ENCODE peak calls at places on chromosomes 4 and X, in four cellular contexts. Q is psoas muscle, D is stomach, O is testis. S is an unnamed sample.

GRCh38 chrX:140274761-140275525 is 229.9 kb downstream of the SOX3 start:
- DNase-seq in D (no peak), Q (no peak), O (no peak), S (no peak)

GRCh38 chr4:68245594-68245993 is at the start of gene TMPRSS11B:
- DNase-seq in O (no peak), D (no peak), Q (no peak), S (no peak)

GRCh38 chrX:63349307-63349706 is 1.8 kb downstream of the SPIN4 start:
- DNase-seq in O (no peak), Q (no peak), D (no peak), S (no peak)

GRCh38 chr4:52946811-52947210 is 84.7 kb downstream of the RASL11B start:
- DNase-seq in D (no peak), O (peak; percentile 46), Q (no peak), S (no peak)

GRCh38 chrX:43002526-43003203 is 224.7 kb upstream of the PPP1R2C start:
- DNase-seq in D (no peak), O (no peak), Q (no peak), S (peak; percentile 57)

GRCh38 chr4:53592128-53592527 is 842 bp upstream of the LNX1 start:
- DNase-seq in Q (no peak), D (no peak), O (no peak), S (no peak)

GRCh38 chrX:144896323-144896722 is 351.0 kb upstream of the SPANXN1 start:
- DNase-seq in D (no peak), O (no peak), Q (no peak), S (no peak)

GRCh38 chr4:114036864-114037263 is 57.4 kb upstream of the ARSJ start:
- DNase-seq in O (no peak), D (no peak), Q (no peak), S (no peak)

GRCh38 chr4:151604238-151604637 is 156.6 kb downstream of the GATB start:
- DNase-seq in D (no peak), O (no peak), Q (no peak), S (no peak)

GRCh38 chr4:46550471-46550870 is 160.5 kb upstream of the GABRA2 start:
- DNase-seq in Q (no peak), D (no peak), O (no peak), S (no peak)

GRCh38 chrX:68934922-68935321 is 106.1 kb downstream of the EFNB1 start:
- DNase-seq in D (peak; percentile 19), Q (no peak), O (no peak), S (no peak)

GRCh38 chr4:77921701-77922100 is 59.1 kb downstream of the MRPL1 start:
- DNase-seq in Q (no peak), D (no peak), O (no peak), S (no peak)

GRCh38 chr4:113822555-113823290 is 61.2 kb upstream of the CAMK2D start:
- DNase-seq in O (no peak), Q (no peak), D (no peak), S (peak; percentile 79)

GRCh38 chrX:108735087-108735679 is 1.2 kb downstream of the IRS4 start:
- DNase-seq in Q (no peak), D (no peak), O (no peak), S (no peak)

GRCh38 chr4:133095591-133095990 is 53.5 kb upstream of the PCDH10 start:
- DNase-seq in D (no peak), Q (no peak), O (no peak), S (no peak)

DNA sequence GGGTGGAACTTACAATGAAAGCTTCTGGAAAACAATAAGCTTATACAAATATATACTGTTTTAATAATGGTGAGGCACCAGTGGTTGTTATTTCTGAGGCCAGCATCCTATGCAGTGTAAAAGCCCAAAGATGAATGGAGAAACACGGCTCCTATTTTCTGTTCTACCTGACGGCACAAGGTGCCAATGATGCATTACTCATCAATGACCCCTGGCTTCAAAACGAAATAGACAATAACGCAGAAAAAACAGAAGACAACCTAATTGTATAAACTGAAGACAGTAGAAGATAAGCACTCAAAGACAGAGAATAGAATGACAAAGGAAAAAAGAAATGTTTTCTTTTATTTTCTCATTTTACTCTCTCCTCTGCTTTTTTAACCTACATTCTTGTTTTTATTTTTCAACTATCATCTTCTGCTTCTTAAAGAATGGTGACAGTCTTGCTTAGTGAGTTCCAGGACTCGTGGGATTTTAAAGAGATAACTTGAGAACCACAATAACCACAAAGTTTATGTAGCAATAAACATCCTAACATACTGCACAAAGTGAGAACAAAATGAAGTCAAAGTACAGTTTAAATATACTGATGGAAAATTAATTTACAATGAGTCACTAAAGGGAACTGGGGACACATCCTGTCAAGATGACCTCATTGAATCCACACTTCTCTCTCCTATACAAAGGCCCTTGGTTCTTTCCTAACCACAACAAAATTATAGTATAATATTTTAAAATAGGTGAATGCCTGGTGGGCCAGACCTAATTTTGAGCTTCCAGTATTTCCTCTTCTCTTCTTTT is 169.8 kb downstream of the BTC start:
- DNase-seq in Q (no peak), D (no peak), O (no peak), S (no peak)
- H3K4me3 ChIP-seq in Q (no peak overlapping the region), D (no peak overlapping the region), O (no peak overlapping the region), S (no peak overlapping the region)

DNA sequence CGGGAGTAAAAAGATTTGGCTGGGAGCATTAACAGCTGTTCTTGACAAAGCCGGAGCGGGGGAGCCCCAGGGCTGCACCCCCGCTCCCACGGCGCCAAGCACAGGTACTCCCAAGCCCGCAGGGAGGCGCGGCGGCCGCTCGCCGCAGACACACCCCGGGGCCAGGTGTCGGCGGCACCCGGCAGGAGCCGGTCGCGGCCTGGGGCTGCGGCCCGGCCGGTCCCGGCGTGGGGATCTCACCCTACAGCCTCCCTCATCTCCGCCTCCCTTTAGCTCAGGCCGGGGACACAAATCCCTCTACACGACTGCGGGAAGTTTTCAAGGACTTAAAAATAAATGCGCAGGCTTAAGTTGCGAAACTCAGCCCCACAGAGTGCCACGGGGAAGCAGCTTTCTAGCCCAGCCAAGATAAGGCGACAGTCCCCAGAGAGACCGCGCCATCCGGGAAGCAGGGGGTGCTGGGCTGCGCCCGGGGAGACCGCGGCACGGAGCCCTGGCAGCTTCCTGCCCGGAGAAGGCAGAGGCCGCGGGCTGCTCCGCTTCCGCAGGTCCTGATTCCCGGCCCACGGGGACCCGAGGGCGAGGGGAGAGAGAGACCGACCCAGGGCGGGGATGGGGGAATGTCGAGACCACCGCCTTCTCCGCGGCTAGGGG is 473 bp downstream of the SH3RF1 start:
- DNase-seq in Q (peak; percentile 71), O (peak; percentile 58), D (peak; percentile 71), S (peak; percentile 82)
- TF ChIP-seq CTCF in Q (peak; percentile 32), O (no peak), D (no peak), S (peak; percentile 13)

GRCh38 chr4:3009422-3009821 is 46.1 kb downstream of the GRK4 start:
- DNase-seq in O (no peak), D (no peak), Q (no peak), S (peak; percentile 19)

GRCh38 chr4:3010577-3010976 is 47.2 kb downstream of the GRK4 start:
- DNase-seq in Q (no peak), O (no peak), D (no peak), S (no peak)

GRCh38 chr4:3010998-3011397 is 47.6 kb downstream of the GRK4 start:
- DNase-seq in Q (no peak), D (no peak), O (no peak), S (no peak)

GRCh38 chr4:3013323-3013722 is 50.0 kb downstream of the GRK4 start:
- DNase-seq in D (no peak), Q (no peak), O (no peak), S (no peak)

DNA sequence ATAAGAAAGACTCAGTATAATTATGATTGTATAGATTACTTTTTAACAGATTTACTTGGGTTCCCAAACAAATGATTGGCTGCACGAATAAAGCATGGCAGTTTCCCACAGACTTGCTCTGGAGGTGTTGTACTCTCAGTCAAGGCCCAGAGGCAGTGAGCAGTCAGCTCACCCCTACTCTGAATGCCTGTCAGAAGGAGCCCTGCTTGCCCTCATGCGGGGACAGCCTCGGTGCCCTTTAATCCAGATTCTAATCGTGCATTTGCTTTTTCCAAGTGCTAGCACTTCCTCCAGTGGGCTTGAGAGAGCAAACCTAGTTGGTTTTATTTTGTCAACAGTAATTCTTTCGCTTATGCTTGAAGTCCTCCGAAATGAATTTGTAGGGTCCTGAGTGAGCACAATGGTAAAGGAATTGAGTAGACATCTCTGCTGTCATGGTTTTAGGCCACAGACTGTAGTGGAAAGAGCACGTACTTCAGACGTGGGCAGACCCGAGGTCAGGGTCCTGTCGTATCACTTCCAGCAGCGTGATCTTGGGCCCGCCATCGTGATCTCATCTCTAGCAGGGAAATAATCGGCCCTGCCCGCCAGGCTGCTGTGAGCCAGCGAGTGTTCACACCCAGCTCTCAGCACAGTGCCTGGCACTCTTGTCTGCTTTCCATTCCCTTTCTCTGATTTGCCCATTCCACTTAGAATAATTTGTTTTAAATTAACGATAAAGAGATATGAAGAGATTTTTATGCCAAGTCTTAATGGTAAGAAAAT is 48.3 kb downstream of the GRK4 start:
- DNase-seq in O (no peak), D (no peak), Q (no peak), S (no peak)
- H3K27me3 ChIP-seq in O (no peaks in the 10 kb centered on the region), D (no peaks in the 10 kb centered on the region), Q (no peaks in the 10 kb centered on the region), S (no peaks in the 10 kb centered on the region)

GRCh38 chr4:185425600-185426352 is at the start of gene UFSP2:
- DNase-seq in D (peak; percentile 92), Q (peak; percentile 89), O (peak; percentile 92), S (peak; percentile 94)

GRCh38 chr4:185426960-185427688 is 1.4 kb upstream of the UFSP2 start:
- DNase-seq in D (no peak), O (no peak), Q (no peak), S (no peak)

GRCh38 chr4:185424905-185425599 is 712 bp downstream of the UFSP2 start:
- DNase-seq in O (no peak), D (no peak), Q (no peak), S (peak; percentile 12)

GRCh38 chr4:185416955-185417354 is 8.8 kb downstream of the UFSP2 start:
- DNase-seq in O (no peak), D (no peak), Q (no peak), S (no peak)

GRCh38 chr4:185421366-185422124 is 4.2 kb downstream of the UFSP2 start:
- DNase-seq in D (no peak), O (no peak), Q (no peak), S (no peak)
- H3K4me3 ChIP-seq in D (no peak overlapping the region), O (no peak overlapping the region), Q (no peak overlapping the region), S (no peak overlapping the region)

S was measured in GM06990.